ENCODE peak calls at places on chromosomes 2 and 18, in four cellular contexts. M is testis, E is ovary, P is right atrium auricular region. N is an unnamed sample.
A peak's percentile ranks its signal among the peaks of the same experiment; 100 is the strongest.

GRCh38 chr18:4870177-4870773 is 326.8 kb downstream of the AKAIN1 start:
- DNase-seq in M (no peak), E (no peak), P (no peak), N (no peak)

GRCh38 chr2:101007415-101008345 is 5.6 kb downstream of the RPL31 start:
- DNase-seq in M (no peak), P (no peak), E (no peak), N (no peak)

GRCh38 chr18:70384181-70384790 is 95.4 kb downstream of the SOCS6 start:
- DNase-seq in P (no peak), M (no peak), E (no peak), N (peak; percentile 85)

GRCh38 chr2:174635015-174635593 is 37.5 kb upstream of the WIPF1 start:
- DNase-seq in E (no peak), M (no peak), P (no peak), N (peak; percentile 15)

GRCh38 chr2:28496781-28497180 is 921 bp downstream of the PLB1 start:
- DNase-seq in P (no peak), E (no peak), M (no peak), N (no peak)

GRCh38 chr2:104406273-104406726 is 447.6 kb upstream of the POU3F3 start:
- DNase-seq in E (no peak), P (no peak), M (no peak), N (no peak)

GRCh38 chr2:30421551-30422436 is 25.3 kb upstream of the LCLAT1 start:
- DNase-seq in P (no peak), E (no peak), M (no peak), N (peak; percentile 88)

GRCh38 chr2:100887713-100888112 is 67.8 kb downstream of the NPAS2 start:
- DNase-seq in M (no peak), E (no peak), P (no peak), N (peak; percentile 59)

GRCh38 chr2:181959508-181959907 is 26.1 kb upstream of the PPP1R1C start:
- DNase-seq in P (no peak), E (no peak), M (no peak), N (no peak)

GRCh38 chr2:73103018-73103542 is 9.7 kb downstream of the RAB11FIP5 start:
- DNase-seq in M (no peak), P (no peak), E (peak; percentile 13), N (no peak)

GRCh38 chr2:219369447-219369861 is 18.3 kb downstream of the DNPEP start:
- DNase-seq in E (peak; percentile 59), M (peak; percentile 45), P (peak; percentile 69), N (peak; percentile 45)
- H3K4me3 ChIP-seq in E (no peak overlapping the region), M (no peak overlapping the region), P (no peak overlapping the region), N (no peak overlapping the region)

GRCh38 chr2:239482801-239483712 is 82.2 kb upstream of the HDAC4 start:
- DNase-seq in P (no peak), M (no peak), E (no peak), N (no peak)
- H3K4me3 ChIP-seq in P (no peak overlapping the region), M (no peak overlapping the region), E (no peak overlapping the region), N (no peak overlapping the region)

GRCh38 chr2:168348076-168348475 is 100.7 kb upstream of the STK39 start:
- DNase-seq in P (no peak), E (no peak), M (peak; percentile 76), N (no peak)

GRCh38 chr2:168343586-168343985 is 96.2 kb upstream of the STK39 start:
- DNase-seq in P (no peak), M (no peak), E (no peak), N (no peak)

GRCh38 chr2:168344706-168345105 is 97.3 kb upstream of the STK39 start:
- DNase-seq in P (no peak), E (no peak), M (no peak), N (no peak)

GRCh38 chr2:168345601-168346000 is 98.2 kb upstream of the STK39 start:
- DNase-seq in P (no peak), M (no peak), E (no peak), N (no peak)

DNA sequence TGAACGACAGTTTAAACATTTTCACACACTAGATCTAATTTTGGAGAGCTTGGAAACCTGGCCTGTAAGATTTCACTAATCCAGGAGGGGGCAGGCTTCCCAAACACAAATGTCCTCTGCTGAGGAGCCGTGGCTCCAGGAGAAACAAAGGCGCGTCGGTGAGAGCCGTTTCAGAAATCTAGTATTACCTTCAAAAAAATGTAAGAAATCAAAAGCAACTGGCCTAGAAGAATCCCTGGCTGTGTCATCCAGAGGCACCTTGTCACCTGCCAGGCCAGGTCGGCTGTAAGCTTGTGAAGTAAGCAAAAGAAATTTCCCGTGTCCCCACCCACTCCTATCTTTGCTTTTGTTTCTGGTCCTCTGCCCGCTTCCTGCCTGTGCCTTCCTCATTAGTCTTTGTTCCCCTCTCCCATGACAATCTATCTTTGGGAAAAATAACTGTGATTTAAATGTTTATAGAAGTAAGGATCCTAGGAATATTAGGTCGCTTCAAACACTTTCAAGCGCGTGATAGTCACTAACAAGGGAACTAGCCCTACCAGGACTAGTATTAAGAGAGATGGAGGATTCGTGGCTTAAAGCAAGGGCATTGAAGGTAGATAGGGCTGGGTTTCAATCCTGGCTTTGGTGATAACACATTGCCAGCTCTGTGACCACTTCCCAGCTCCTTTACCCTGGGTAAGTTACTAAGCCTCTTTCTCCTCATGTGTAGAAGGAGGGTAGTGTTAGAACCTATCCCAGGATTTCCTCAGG is 99.5 kb upstream of the STK39 start:
- DNase-seq in P (peak; percentile 73), M (peak; percentile 86), E (peak; percentile 69), N (peak; percentile 86)
- H3K4me3 ChIP-seq in P (peak overlapping the region; percentile 38), M (peak overlapping the region; percentile 57), E (peak overlapping the region; percentile 41), N (peak overlapping the region; percentile 62)

DNA sequence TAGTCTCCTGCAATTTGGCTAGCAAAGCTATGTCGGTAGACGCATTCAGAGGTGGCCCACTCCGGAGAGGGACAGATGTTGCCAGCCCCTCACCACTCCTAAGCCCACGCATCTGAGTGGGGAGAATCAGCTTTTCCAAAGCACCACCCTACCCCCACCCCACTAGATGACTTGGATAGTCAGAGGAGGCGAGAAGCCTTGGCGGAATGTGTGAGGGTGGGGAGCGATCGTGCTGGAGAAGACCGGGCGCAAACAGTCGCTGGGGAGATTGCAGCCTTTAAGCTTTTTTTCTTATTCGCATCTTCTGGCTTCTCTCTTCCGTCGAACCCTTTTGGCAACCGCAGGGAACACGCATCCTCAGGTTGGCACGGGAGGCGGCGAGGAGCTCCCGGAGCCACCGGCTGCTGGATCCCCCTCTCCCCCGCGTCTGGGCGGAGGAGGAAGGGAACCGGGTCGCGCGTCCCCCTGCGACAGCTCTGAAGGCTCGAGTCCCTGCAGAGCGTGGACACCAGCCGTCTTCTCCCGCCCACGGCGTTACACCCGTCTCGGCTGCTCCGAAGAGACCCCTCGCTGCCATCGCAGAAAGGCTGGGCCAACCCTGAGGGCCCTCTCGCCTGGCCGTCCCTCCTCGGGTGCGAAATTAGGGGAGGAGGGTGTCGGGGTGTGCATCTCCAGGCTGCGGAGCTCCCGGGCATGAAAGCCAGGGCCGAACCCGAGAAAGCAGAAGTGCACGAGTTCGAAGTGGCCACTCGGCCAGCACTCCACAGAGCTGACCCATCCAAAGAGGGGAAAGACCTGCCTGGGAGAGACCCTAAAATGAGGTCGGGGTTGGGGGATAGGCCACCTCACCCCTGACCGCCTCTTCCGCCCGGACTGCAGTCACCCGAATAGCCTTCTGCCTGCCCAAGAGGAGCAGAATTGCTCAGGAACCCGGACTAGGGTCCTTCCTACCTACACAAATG is 12.2 kb downstream of the EVX2 start:
- DNase-seq in P (no peak), E (no peak), M (no peak), N (no peak)
- H3K4me3 ChIP-seq in P (no peak overlapping the region), E (no peak overlapping the region), M (no peak overlapping the region), N (no peak overlapping the region)

GRCh38 chr2:68564426-68564825 is 79.0 kb upstream of the PROKR1 start:
- DNase-seq in P (no peak), E (no peak), M (no peak), N (no peak)

GRCh38 chr2:68560583-68560982 is 82.8 kb upstream of the PROKR1 start:
- DNase-seq in P (no peak), E (no peak), M (no peak), N (no peak)

GRCh38 chr2:68565273-68565672 is 78.1 kb upstream of the PROKR1 start:
- DNase-seq in M (no peak), E (no peak), P (no peak), N (no peak)

GRCh38 chr2:68561372-68561771 is 82.0 kb upstream of the PROKR1 start:
- DNase-seq in M (no peak), E (no peak), P (no peak), N (peak; percentile 1)

DNA sequence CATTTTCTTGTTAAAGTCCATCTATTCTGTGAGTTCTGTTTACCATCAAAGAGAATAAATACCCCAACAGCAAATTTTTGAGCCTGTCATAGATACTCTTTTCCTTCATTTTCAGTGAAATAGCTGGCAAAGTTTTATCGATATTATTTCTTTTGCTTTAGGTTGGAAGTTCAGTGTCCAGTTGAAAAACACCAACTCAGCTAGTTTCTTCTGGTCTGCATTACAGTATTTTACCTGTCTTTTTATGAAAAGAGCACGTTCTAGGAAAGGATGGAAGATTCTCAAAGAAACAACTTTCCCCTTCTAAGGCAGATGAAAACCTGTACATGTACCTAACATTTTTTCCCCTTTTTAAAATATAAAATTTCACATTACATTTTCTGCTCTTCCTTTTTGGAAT is 80.4 kb upstream of the PROKR1 start:
- DNase-seq in P (no peak), M (no peak), E (no peak), N (no peak)
- H3K4me3 ChIP-seq in P (no peak overlapping the region), M (no peak overlapping the region), E (no peak overlapping the region), N (no peak overlapping the region)

N was measured in foreskin fibroblast.